ENCODE peak calls at places on chromosomes 3 and 15, in five cellular contexts. F, M, Q, D and E are unnamed samples.

GRCh38 chr3:146133436-146133835 is 27.5 kb downstream of the PLOD2 start:
- DNase-seq in F (no peak), M (no peak), Q (no peak), D (peak; percentile 42), E (no peak)

GRCh38 chr3:149783576-149783975 is 8.8 kb downstream of the ANKUB1 start:
- DNase-seq in F (no peak), M (no peak), Q (peak; percentile 42), D (peak; percentile 15), E (no peak)

GRCh38 chr15:101463265-101463664 is 26.2 kb downstream of the PCSK6 start:
- DNase-seq in F (no peak), M (no peak), Q (no peak), D (no peak), E (no peak)

GRCh38 chr3:69079269-69080159 is 651 bp downstream of the UBA3 start:
- DNase-seq in F (peak; percentile 76), M (peak; percentile 46), Q (no peak), D (peak; percentile 35), E (peak; percentile 18)

GRCh38 chr3:4709336-4709735 is 216.2 kb downstream of the ITPR1 start:
- DNase-seq in F (no peak), M (no peak), Q (no peak), D (no peak), E (no peak)

GRCh38 chr3:12476238-12476897 is 7.9 kb upstream of the TSEN2 start:
- DNase-seq in F (no peak), M (no peak), Q (peak; percentile 37), D (no peak), E (no peak)

GRCh38 chr3:110199588-110199943 is 862.2 kb upstream of the DPPA4 start:
- DNase-seq in F (no peak), M (no peak), Q (no peak), D (no peak), E (no peak)

GRCh38 chr3:154956815-154957214 is 123.3 kb upstream of the MME start:
- DNase-seq in F (no peak), M (no peak), Q (no peak), D (no peak), E (no peak)

GRCh38 chr15:57421540-57421939 is 45.2 kb downstream of the CGNL1 start:
- DNase-seq in F (no peak), M (no peak), Q (no peak), D (no peak), E (no peak)

GRCh38 chr15:71252036-71252898 is 137.0 kb downstream of the THSD4 start:
- DNase-seq in F (peak; percentile 62), M (no peak), Q (peak; percentile 96), D (no peak), E (no peak)

GRCh38 chr3:4746241-4746958 is 232.8 kb upstream of the BHLHE40 start:
- DNase-seq in F (no peak), M (no peak), Q (peak; percentile 70), D (no peak), E (no peak)

GRCh38 chr3:196528639-196529233 is 13.6 kb upstream of the SMCO1 start:
- DNase-seq in F (peak; percentile 97), M (peak; percentile 90), Q (peak; percentile 75), D (no peak), E (peak; percentile 60)

GRCh38 chr3:129316121-129317013 is 37.7 kb downstream of the HMCES start:
- DNase-seq in F (peak; percentile 94), M (peak; percentile 73), Q (peak; percentile 82), D (peak; percentile 68), E (peak; percentile 88)

GRCh38 chr15:63156708-63157065 is 590 bp downstream of the RPS27L start:
- DNase-seq in F (peak; percentile 31), M (peak; percentile 27), Q (peak; percentile 44), D (peak; percentile 25), E (no peak)

GRCh38 chr15:89303986-89304385 is 30.6 kb downstream of the POLG start:
- DNase-seq in F (no peak), M (no peak), Q (no peak), D (no peak), E (no peak)

GRCh38 chr15:33425149-33425548 is 114.4 kb downstream of the RYR3 start:
- DNase-seq in F (no peak), M (no peak), Q (no peak), D (no peak), E (no peak)

GRCh38 chr15:68380456-68380855 is 51.5 kb downstream of the ITGA11 start:
- DNase-seq in F (no peak), M (no peak), Q (no peak), D (no peak), E (no peak)

GRCh38 chr15:43318990-43319771 is 11.2 kb downstream of the LCMT2 start:
- DNase-seq in F (no peak), M (no peak), Q (no peak), D (no peak), E (no peak)

GRCh38 chr3:191254098-191254873 is 55.2 kb downstream of the OSTN start:
- DNase-seq in F (no peak), M (no peak), Q (no peak), D (no peak), E (no peak)

GRCh38 chr3:149352556-149352955 is 19.1 kb upstream of the TM4SF18 start:
- DNase-seq in F (peak; percentile 62), M (peak; percentile 58), Q (peak; percentile 82), D (peak; percentile 67), E (peak; percentile 26)

GRCh38 chr15:47485419-47485818 is 231.9 kb upstream of the SEMA6D start:
- DNase-seq in F (no peak), M (no peak), Q (no peak), D (no peak), E (no peak)

GRCh38 chr3:58463181-58463941 is 28.5 kb upstream of the KCTD6 start:
- DNase-seq in F (peak; percentile 85), M (peak; percentile 67), Q (peak; percentile 86), D (peak; percentile 70), E (peak; percentile 74)

GRCh38 chr3:190121061-190121765 is 516 bp upstream of the P3H2 start:
- DNase-seq in F (no peak), M (no peak), Q (no peak), D (no peak), E (no peak)

GRCh38 chr3:108486272-108486787 is 24.1 kb downstream of the MYH15 start:
- DNase-seq in F (no peak), M (no peak), Q (no peak), D (no peak), E (no peak)

GRCh38 chr15:45064386-45064785 is 41.4 kb downstream of the SORD start:
- DNase-seq in F (no peak), M (no peak), Q (no peak), D (peak; percentile 84), E (no peak)

DNA sequence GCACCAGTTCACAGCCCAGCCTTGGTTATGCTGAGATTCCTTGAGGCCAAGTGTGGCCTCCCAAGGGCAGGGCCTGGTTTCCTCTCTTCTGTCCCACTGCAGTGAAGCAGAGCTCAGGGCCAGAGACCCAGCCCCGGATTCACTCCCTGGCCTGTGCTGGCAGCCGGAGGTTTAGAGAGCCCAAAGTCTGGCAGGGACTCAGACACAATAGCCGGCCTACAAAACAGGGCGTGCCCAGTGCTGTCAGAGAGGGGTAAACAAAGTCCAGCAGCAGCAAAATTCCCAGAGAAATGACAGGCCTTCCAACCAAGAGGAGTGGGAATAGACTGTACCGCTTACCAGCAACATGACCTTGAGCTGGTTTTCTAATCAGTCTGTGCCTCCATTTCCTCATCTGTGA is 14.0 kb downstream of the VIPR1 start:
- DNase-seq in F (no peak), M (no peak), Q (no peak), D (no peak), E (no peak)
- TF ChIP-seq REST in F (no peak), M (no peak), Q (no peak), D (no peak), E (no peak)

GRCh38 chr3:179068779-179069530 is 2.7 kb downstream of the ZMAT3 start:
- DNase-seq in F (peak; percentile 35), M (peak; percentile 29), Q (peak; percentile 35), D (no peak), E (peak; percentile 41)
- H3K27ac ChIP-seq in F (peak overlapping the region; percentile 92), M (no peak overlapping the region), Q (peak overlapping the region; percentile 52), D (peak overlapping the region; percentile 67), E (no peak overlapping the region)

GRCh38 chr3:127033786-127034185 is 50.9 kb downstream of the PLXNA1 start:
- DNase-seq in F (no peak), M (no peak), Q (no peak), D (no peak), E (no peak)
- TF ChIP-seq REST in F (no peak), M (no peak), Q (no peak), D (no peak), E (no peak)

DNA sequence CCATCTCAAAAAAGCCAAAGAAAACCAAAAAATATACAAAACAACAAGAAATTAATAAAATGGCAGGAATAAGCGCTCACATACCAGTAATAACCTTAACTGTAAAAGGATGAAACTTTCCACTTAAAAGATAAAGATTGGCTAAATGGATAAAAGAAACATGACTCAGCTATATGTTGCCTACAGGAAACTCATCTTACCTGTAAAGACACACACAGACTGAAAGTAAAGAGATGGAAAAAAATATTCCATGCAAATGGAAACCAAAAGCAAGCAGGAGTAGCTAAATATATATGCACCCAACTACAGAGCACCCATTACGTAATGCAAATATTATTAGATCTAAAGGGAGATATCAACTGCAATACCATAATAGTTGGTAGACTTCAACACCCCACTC is 49.7 kb downstream of the ADAM10 start:
- DNase-seq in F (no peak), M (no peak), Q (no peak), D (no peak), E (no peak)
- H3K27ac ChIP-seq in F (no peak overlapping the region), M (no peak overlapping the region), Q (peak overlapping the region; percentile 13), D (no peak overlapping the region), E (no peak overlapping the region)

DNA sequence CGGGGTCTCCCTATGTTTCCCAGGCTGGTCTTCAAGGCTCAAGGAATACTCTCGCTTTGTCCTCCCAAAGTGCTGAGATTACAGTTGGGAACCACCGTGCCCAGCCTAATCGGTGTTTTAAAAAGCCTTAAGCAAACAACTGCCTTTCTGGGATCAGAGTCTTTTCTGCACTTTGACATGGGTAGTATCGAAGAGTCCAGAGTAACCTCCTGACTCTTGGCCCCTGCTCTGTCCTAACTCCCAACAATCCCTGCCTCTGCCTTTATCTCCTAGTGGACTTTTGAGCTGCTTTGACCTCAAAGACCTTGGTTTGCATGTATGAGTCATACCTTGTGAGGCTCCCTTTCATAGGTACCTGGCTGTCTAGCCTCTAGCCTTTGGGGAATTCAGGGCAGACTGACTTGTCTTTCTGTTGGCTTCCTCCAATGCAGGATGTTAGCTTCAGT is 21.0 kb upstream of the HACD2 start:
- DNase-seq in F (no peak), M (peak; percentile 16), Q (peak; percentile 80), D (peak; percentile 99), E (no peak)
- TF ChIP-seq REST in F (no peak), M (no peak), Q (no peak), D (peak; percentile 74), E (no peak)

GRCh38 chr3:158703566-158703965 is 28.7 kb downstream of the RARRES1 start:
- DNase-seq in F (no peak), M (no peak), Q (no peak), D (no peak), E (no peak)
- H3K27ac ChIP-seq in F (peak overlapping the region; percentile 36), M (no peak overlapping the region), Q (peak overlapping the region; percentile 32), D (no peak overlapping the region), E (no peak overlapping the region)

DNA sequence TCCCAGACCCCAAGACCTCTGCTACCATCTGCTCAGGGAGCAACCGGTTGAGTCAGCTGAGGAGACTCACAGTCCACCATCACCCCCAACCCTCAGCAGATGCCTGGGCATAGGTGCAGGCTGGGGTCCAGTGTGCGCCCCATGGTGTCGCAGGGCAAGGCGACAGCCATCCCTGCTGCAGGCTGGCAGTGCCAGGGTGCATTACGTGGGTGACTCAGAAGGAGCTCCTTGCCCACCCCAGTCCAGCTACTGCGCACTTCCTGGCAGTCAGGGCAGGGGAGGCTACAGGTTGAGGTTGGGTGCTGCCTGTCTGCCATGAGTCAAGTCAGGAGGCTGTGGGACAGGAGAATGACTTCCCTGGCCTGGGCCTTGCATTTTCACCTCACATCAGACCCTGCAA is 33.5 kb downstream of the RASGRF1 start:
- DNase-seq in F (no peak), M (no peak), Q (no peak), D (no peak), E (no peak)
- TF ChIP-seq REST in F (no peak), M (no peak), Q (no peak), D (no peak), E (no peak)